ENCODE peak calls at places on chromosomes 4 and X, in seven cellular contexts. N is astrocyte of the spinal cord, T is bronchial epithelial cell, U is astrocyte of the cerebellum, M is mesenchymal stem cell, I is body of pancreas, H is lower leg skin. E is an unnamed sample.

GRCh38 chr4:41339812-41340809 is 83.4 kb downstream of the UCHL1 start:
- DNase-seq in M (peak), U (peak), H (no peak), N (peak), T (no peak), I (no peak), E (no peak)

GRCh38 chrX:110320588-110320987 is 2.7 kb upstream of the AMMECR1 start:
- DNase-seq in M (no peak), N (no peak), H (no peak), T (no peak), I (no peak), U (no peak), E (no peak)

GRCh38 chr4:87956501-87956900 is 19.0 kb upstream of the SPP1 start:
- DNase-seq in N (no peak), U (no peak), T (no peak), M (no peak), H (no peak), I (no peak), E (no peak)

GRCh38 chr4:38562751-38563198 is 101.2 kb upstream of the KLF3 start:
- DNase-seq in U (no peak), T (peak), N (no peak), H (no peak), M (peak), I (no peak), E (no peak)

GRCh38 chr4:185396724-185397402 is at the start of gene ANKRD37:
- DNase-seq in T (peak), H (no peak), M (peak), I (peak), U (no peak), N (peak), E (no peak)

GRCh38 chr4:53119685-53120084 is 246.2 kb downstream of the SCFD2 start:
- DNase-seq in T (peak), U (peak), M (peak), I (peak), N (peak), H (no peak), E (peak)

GRCh38 chr4:124965492-124965891 is 253.0 kb upstream of the ANKRD50 start:
- DNase-seq in U (no peak), M (no peak), N (no peak), H (no peak), T (no peak), I (no peak), E (no peak)

GRCh38 chrX:32745323-32745722 is 466.0 kb downstream of the DMD start:
- DNase-seq in U (no peak), T (peak), M (no peak), N (no peak), I (no peak), H (no peak), E (no peak)

GRCh38 chr4:186749611-186750281 is 26.1 kb upstream of the FAT1 start:
- DNase-seq in U (no peak), H (no peak), I (no peak), N (no peak), T (no peak), M (no peak), E (no peak)

GRCh38 chr4:34893382-34893781 is 1350.9 kb downstream of the ARAP2 start:
- DNase-seq in H (no peak), U (no peak), N (no peak), I (no peak), M (no peak), T (no peak), E (no peak)

GRCh38 chr4:56733352-56733751 is 52.3 kb upstream of the HOPX start:
- DNase-seq in N (no peak), T (peak), I (no peak), H (no peak), M (no peak), U (no peak), E (no peak)

GRCh38 chr4:128388352-128388630 is 100.7 kb upstream of the PGRMC2 start:
- DNase-seq in I (no peak), U (no peak), N (no peak), H (no peak), T (no peak), M (peak), E (no peak)

GRCh38 chr4:149999485-150000074 is 78.7 kb upstream of the DCLK2 start:
- DNase-seq in U (peak), M (peak), I (peak), H (no peak), T (peak), N (peak), E (peak)

GRCh38 chr4:176005766-176006165 is 59.9 kb upstream of the WDR17 start:
- DNase-seq in N (no peak), I (no peak), U (no peak), T (no peak), H (no peak), M (no peak), E (no peak)

GRCh38 chr4:117771647-117772337 is 262.5 kb upstream of the NDST3 start:
- DNase-seq in I (no peak), T (no peak), M (peak), H (no peak), N (no peak), U (no peak), E (no peak)

GRCh38 chrX:22039541-22039940 is 7.4 kb downstream of the PHEX start:
- DNase-seq in M (no peak), T (no peak), I (no peak), H (no peak), N (no peak), U (no peak), E (no peak)

GRCh38 chr4:76716020-76716419 is 181.9 kb downstream of the SOWAHB start:
- DNase-seq in M (no peak), U (no peak), H (no peak), N (no peak), I (no peak), T (no peak), E (no peak)

GRCh38 chrX:113399501-113400192 is 559.0 kb upstream of the AMOT start:
- DNase-seq in M (peak), T (no peak), H (no peak), N (peak), I (no peak), U (no peak), E (peak)

GRCh38 chr4:127162741-127163140 is 470.0 kb upstream of the INTU start:
- DNase-seq in I (no peak), H (no peak), M (peak), U (no peak), T (peak), N (peak), E (peak)

GRCh38 chrX:100512471-100512870 is 72.3 kb upstream of the TNMD start:
- DNase-seq in U (peak), I (no peak), M (peak), T (peak), N (peak), H (no peak), E (no peak)

GRCh38 chr4:95641571-95641970 is 92.8 kb upstream of the UNC5C start:
- DNase-seq in T (no peak), U (no peak), I (no peak), H (no peak), M (no peak), N (no peak), E (no peak)

GRCh38 chr4:8038702-8039251 is 99.1 kb upstream of the AFAP1 start:
- DNase-seq in T (no peak), H (no peak), U (no peak), M (no peak), I (no peak), N (no peak), E (no peak)

GRCh38 chrX:112642349-112642748 is 37.4 kb downstream of the LHFPL1 start:
- DNase-seq in T (peak), I (peak), U (peak), H (no peak), M (peak), N (peak), E (peak)

GRCh38 chr4:106898621-106899230 is 137.4 kb downstream of the DKK2 start:
- DNase-seq in N (peak), H (no peak), M (peak), T (peak), U (peak), I (no peak), E (peak)

GRCh38 chr4:145279122-145279960 is 99.0 kb upstream of the OTUD4 start:
- DNase-seq in I (no peak), T (peak), N (peak), H (no peak), M (peak), U (no peak), E (peak)

GRCh38 chrX:128106630-128107029 is 54.4 kb upstream of the ACTRT1 start:
- DNase-seq in I (no peak), H (no peak), N (no peak), U (no peak), M (peak), T (peak), E (no peak)

GRCh38 chr4:16032871-16033505 is 50.8 kb downstream of the PROM1 start:
- DNase-seq in I (no peak), U (no peak), N (no peak), T (no peak), M (peak), H (no peak), E (no peak)

GRCh38 chr4:186587416-186588018 is 32.1 kb upstream of the MTNR1A start:
- DNase-seq in M (peak), U (peak), T (peak), I (peak), H (peak), N (peak), E (peak)

GRCh38 chr4:86857341-86858052 is 8.3 kb upstream of the SLC10A6 start:
- DNase-seq in I (no peak), T (peak), H (no peak), M (no peak), U (no peak), N (no peak), E (no peak)

GRCh38 chr4:22500831-22501714 is 14.8 kb downstream of the ADGRA3 start:
- DNase-seq in T (peak), M (no peak), N (peak), I (peak), U (no peak), H (no peak), E (no peak)

GRCh38 chrX:12922600-12922919 is 16.1 kb downstream of the TLR8 start:
- DNase-seq in H (no peak), M (no peak), N (no peak), I (no peak), U (no peak), T (no peak), E (no peak)

GRCh38 chr4:143482753-143483362 is 30.6 kb upstream of the SMARCA5 start:
- DNase-seq in H (no peak), N (peak), I (peak), T (peak), U (peak), M (peak), E (peak)

GRCh38 chr4:25011135-25011866 is 19.4 kb downstream of the LGI2 start:
- DNase-seq in M (no peak), I (peak), H (no peak), U (no peak), T (no peak), N (no peak), E (no peak)

DNA sequence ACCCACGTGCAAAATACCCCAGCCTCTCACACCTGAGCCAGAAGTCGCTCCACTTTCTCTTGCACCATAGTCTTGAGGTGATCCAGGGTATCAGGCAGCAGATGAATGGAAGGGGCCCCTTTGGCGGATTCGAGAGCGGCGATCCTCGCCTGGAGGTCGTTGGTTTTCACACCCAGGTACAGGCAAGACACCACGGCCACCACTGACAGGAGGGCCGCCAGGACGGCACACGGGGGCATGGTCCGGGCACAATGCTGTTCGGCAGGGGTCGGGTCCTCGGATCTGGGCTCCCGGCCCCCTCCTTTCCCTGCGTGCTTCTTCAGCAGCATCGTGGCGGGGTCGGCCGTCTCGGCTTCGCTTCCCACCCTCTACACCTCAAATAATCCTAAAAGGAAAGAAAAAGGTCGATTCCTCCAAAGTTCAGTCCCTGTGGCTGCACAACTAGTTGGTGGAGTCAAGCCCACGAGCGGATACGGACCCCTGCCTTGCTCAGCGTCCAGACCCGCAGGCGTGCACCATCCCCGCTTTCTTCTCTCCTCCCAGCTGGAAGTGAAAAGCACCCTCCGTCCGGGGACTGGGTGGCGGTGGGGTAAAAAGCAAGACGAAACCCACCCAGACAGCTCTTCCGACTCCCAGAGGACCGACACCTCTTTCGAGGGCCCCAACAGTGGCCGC is 630 bp downstream of the COL25A1 start:
- DNase-seq in H (no peak), M (peak), I (peak), U (no peak), T (no peak), N (no peak), E (no peak)
- H3K4me3 ChIP-seq in H (peak), M (peak), I (peak), U (peak), T (peak), N (peak), E (peak)

GRCh38 chr4:62204136-62204535 is 1004.0 kb downstream of the ADGRL3 start:
- DNase-seq in U (no peak), I (no peak), N (no peak), T (no peak), H (no peak), M (no peak), E (no peak)

GRCh38 chr4:62210521-62210920 is 1010.4 kb downstream of the ADGRL3 start:
- DNase-seq in I (no peak), T (no peak), N (peak), U (peak), H (no peak), M (peak), E (no peak)

GRCh38 chr4:62208921-62209320 is 1008.8 kb downstream of the ADGRL3 start:
- DNase-seq in T (no peak), M (no peak), U (no peak), N (no peak), H (no peak), I (no peak), E (no peak)

GRCh38 chr4:62209757-62210156 is 1009.6 kb downstream of the ADGRL3 start:
- DNase-seq in H (no peak), N (no peak), M (no peak), I (no peak), U (no peak), T (no peak), E (no peak)
- H3K4me3 ChIP-seq in H (no peak), N (no peak), M (no peak), I (no peak), U (no peak), T (no peak), E (no peak)

DNA sequence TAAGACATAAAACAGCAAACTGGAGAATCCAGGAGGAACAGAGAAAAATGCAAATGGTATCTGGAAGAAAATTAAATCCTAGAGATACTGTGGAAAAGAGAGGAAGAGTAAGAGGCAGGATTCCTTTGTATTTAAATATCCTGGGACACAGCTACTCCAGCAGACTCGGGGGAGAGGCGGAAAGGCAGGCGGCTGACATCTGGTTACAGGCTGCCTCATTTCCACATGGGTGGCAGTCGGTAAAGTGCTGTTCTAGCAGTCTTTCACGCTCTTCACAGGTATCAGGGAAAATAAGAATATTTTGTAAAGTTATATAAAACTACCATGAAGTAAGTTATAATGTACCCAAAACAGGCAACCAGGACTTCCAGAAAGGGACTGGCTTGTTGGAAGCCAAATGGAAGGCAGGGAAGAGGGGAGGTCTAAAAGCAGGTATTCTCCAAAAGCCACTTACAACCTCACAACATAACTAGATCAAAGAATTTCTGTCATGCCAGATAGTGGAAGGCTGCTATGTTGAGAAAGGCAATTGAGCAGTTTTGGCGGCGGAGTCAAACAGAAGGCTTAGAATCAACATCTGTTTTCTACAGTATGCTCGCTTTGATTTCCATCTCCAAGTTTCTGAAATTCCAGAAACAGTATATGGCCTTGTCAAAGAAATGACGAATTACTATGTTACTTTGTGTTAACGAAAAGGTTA is 1.3 kb upstream of the TIGD2 start:
- DNase-seq in H (no peak), U (no peak), T (no peak), N (no peak), I (peak), M (no peak), E (no peak)
- H3K4me3 ChIP-seq in H (no peak), U (peak), T (no peak), N (peak), I (peak), M (peak), E (peak)

GRCh38 chrX:74421181-74422028 is at the start of gene SLC16A2:
- DNase-seq in H (peak), T (peak), I (peak), N (peak), U (peak), M (peak), E (peak)
- H3K4me3 ChIP-seq in H (peak), T (peak), I (peak), N (peak), U (peak), M (peak), E (peak)

E was measured in skeletal muscle cell.